ENCODE peak calls at places on chromosomes 5 and 9, in six cellular contexts. L, A, P, C, H and M are unnamed samples.

GRCh38 chr9:90433398-90433890 is 209.2 kb downstream of the DIRAS2 start:
- DNase-seq in L (peak; percentile 68), A (peak; percentile 98), P (no peak), C (no peak), H (no peak), M (peak; percentile 15)

GRCh38 chr5:10559151-10559550 is 4.7 kb upstream of the ANKRD33B start:
- DNase-seq in L (no peak), A (no peak), P (no peak), C (no peak), H (no peak), M (no peak)

GRCh38 chr9:137053944-137054931 is at the start of gene ENTPD2:
- DNase-seq in L (peak; percentile 85), A (no peak), P (peak; percentile 57), C (no peak), H (peak; percentile 81), M (peak; percentile 22)

GRCh38 chr9:98280574-98280973 is 25.1 kb upstream of the TBC1D2 start:
- DNase-seq in L (no peak), A (peak; percentile 93), P (no peak), C (no peak), H (no peak), M (peak; percentile 97)

GRCh38 chr5:156394642-156395393 is 67.9 kb downstream of the SGCD start:
- DNase-seq in L (no peak), A (no peak), P (peak; percentile 62), C (no peak), H (no peak), M (no peak)

GRCh38 chr5:126868961-126869451 is 92.1 kb downstream of the LMNB1 start:
- DNase-seq in L (peak; percentile 67), A (peak; percentile 50), P (no peak), C (no peak), H (peak; percentile 40), M (no peak)

GRCh38 chr9:126334626-126335621 is 8.3 kb downstream of the MVB12B start:
- DNase-seq in L (no peak), A (no peak), P (no peak), C (no peak), H (no peak), M (no peak)

GRCh38 chr5:133756036-133756435 is 143.7 kb upstream of the FSTL4 start:
- DNase-seq in L (no peak), A (no peak), P (no peak), C (no peak), H (no peak), M (no peak)

GRCh38 chr5:56002303-56002702 is 7.5 kb upstream of the IL6ST start:
- DNase-seq in L (no peak), A (no peak), P (no peak), C (no peak), H (no peak), M (no peak)

GRCh38 chr5:40221796-40222195 is 457.9 kb upstream of the PTGER4 start:
- DNase-seq in L (no peak), A (no peak), P (no peak), C (no peak), H (no peak), M (no peak)

GRCh38 chr9:98477884-98478283 is 222.4 kb upstream of the TBC1D2 start:
- DNase-seq in L (no peak), A (no peak), P (no peak), C (no peak), H (no peak), M (no peak)

GRCh38 chr5:139855946-139856540 is 60.4 kb downstream of the PSD2 start:
- DNase-seq in L (no peak), A (no peak), P (no peak), C (no peak), H (no peak), M (no peak)